ENCODE peak calls at places on chromosome 7, in seven cellular contexts. H is heart right ventricle; V is IMR-90; U is tibial artery; W is CD4-positive, CD25-positive, alpha-beta regulatory T cell; S is DND-41; I is left ventricle myocardium inferior. J is an unnamed sample.

GRCh38 chr7:2633538-2634264 is 1.9 kb downstream of the TTYH3 start:
- DNase-seq in S (peak; percentile 30), V (peak; percentile 89), W (no peak), I (peak; percentile 21), H (no peak), U (peak; percentile 91), J (peak; percentile 27)

GRCh38 chr7:108351715-108352114 is 104.5 kb downstream of the NRCAM start:
- DNase-seq in I (no peak), W (no peak), V (no peak), H (no peak), S (no peak), U (no peak), J (no peak)

GRCh38 chr7:12706900-12707536 is 19.6 kb downstream of the ARL4A start:
- DNase-seq in H (no peak), S (no peak), W (no peak), V (peak; percentile 84), U (no peak), I (no peak), J (no peak)

GRCh38 chr7:128923411-128923800 is 12.9 kb upstream of the KCP start:
- DNase-seq in U (peak; percentile 45), I (no peak), S (no peak), H (no peak), V (no peak), W (no peak), J (no peak)

GRCh38 chr7:153193144-153193595 is 433.6 kb downstream of the ACTR3B start:
- DNase-seq in V (no peak), I (no peak), U (no peak), H (peak; percentile 24), S (no peak), W (no peak), J (peak; percentile 36)

GRCh38 chr7:142885311-142886230 is at the start of gene TRPV6:
- DNase-seq in I (no peak), S (no peak), H (no peak), W (no peak), V (no peak), U (no peak), J (no peak)

GRCh38 chr7:80682744-80683143 is 44.3 kb downstream of the CD36 start:
- DNase-seq in U (no peak), S (no peak), V (no peak), I (no peak), W (no peak), H (no peak), J (no peak)

GRCh38 chr7:69295971-69296370 is 302.3 kb upstream of the AUTS2 start:
- DNase-seq in W (no peak), V (no peak), S (peak; percentile 7), U (no peak), H (no peak), I (no peak), J (no peak)

GRCh38 chr7:128352138-128352537 is 8.4 kb upstream of the RBM28 start:
- DNase-seq in V (peak; percentile 10), S (no peak), H (peak; percentile 55), I (peak; percentile 39), U (no peak), W (peak; percentile 12), J (no peak)

GRCh38 chr7:157149317-157149716 is 10.6 kb downstream of the UBE3C start:
- DNase-seq in U (no peak), S (no peak), I (no peak), H (no peak), V (no peak), W (no peak), J (no peak)

GRCh38 chr7:112337892-112338291 is 112.4 kb upstream of the IFRD1 start:
- DNase-seq in S (no peak), H (no peak), W (no peak), U (no peak), I (no peak), V (no peak), J (no peak)

GRCh38 chr7:98733036-98733435 is 116.0 kb downstream of the NPTX2 start:
- DNase-seq in H (no peak), I (no peak), S (peak; percentile 55), W (peak; percentile 2), U (no peak), V (peak; percentile 6), J (peak; percentile 80)

GRCh38 chr7:127665922-127666321 is 13.9 kb downstream of the SND1 start:
- DNase-seq in I (no peak), S (no peak), H (no peak), V (no peak), U (no peak), W (no peak), J (no peak)

GRCh38 chr7:82247814-82248433 is 195.7 kb downstream of the CACNA2D1 start:
- DNase-seq in W (no peak), I (no peak), S (no peak), V (peak; percentile 7), H (no peak), U (no peak), J (peak; percentile 11)

GRCh38 chr7:136333636-136334035 is 356.5 kb upstream of the MTPN start:
- DNase-seq in W (no peak), U (no peak), I (no peak), S (no peak), V (no peak), H (no peak), J (no peak)

GRCh38 chr7:87225696-87226095 is 6.2 kb upstream of the TMEM243 start:
- DNase-seq in V (peak; percentile 72), H (no peak), I (no peak), U (no peak), W (no peak), S (no peak), J (no peak)

GRCh38 chr7:26087321-26088091 is 64.5 kb upstream of the NFE2L3 start:
- DNase-seq in H (no peak), V (no peak), I (no peak), W (no peak), U (no peak), S (no peak), J (no peak)
- H3K4me1 ChIP-seq in H (no peaks in the 10 kb centered on the region), V (no peaks in the 10 kb centered on the region), I (no peaks in the 10 kb centered on the region), W (peaks cover 13% of the 10 kb centered on the region), U (no peaks in the 10 kb centered on the region), S (no peaks in the 10 kb centered on the region), J (peaks cover 12% of the 10 kb centered on the region)

GRCh38 chr7:100897111-100897608 is 1.5 kb upstream of the ACHE start:
- DNase-seq in H (peak; percentile 60), V (no peak), W (peak; percentile 64), S (no peak), U (no peak), I (peak; percentile 44), J (no peak)
- H3K4me3 ChIP-seq in H (peak overlapping the region; percentile 27), V (no peak overlapping the region), W (no peak overlapping the region), S (no peak overlapping the region), U (peak overlapping the region; percentile 26), I (peak overlapping the region; percentile 65), J (peak overlapping the region; percentile 50)

DNA sequence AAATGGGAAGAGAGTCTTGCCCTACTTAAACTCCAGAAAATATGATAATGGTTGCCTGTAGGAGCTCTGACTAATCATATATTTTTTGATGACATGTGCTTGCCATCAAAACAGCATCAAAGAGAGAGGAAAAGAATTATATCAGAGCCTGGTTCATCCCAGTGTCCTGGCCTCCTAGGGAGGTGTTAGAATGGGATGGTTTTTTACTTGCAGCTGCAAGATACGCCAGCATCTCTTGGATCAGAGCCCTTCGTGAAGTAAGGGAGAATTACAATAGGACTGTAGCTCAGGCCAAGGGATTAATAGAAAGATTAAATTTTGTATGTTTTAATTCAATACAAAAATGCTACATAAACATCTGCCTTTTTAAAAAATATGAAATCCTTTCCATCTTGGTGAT is 177.6 kb upstream of the HDAC9 start:
- DNase-seq in W (no peak), V (no peak), S (no peak), H (no peak), U (no peak), I (no peak), J (no peak)
- H3K9me3 ChIP-seq in W (no peaks in the 10 kb centered on the region), V (no peaks in the 10 kb centered on the region), S (no peaks in the 10 kb centered on the region), H (no peaks in the 10 kb centered on the region), U (no peaks in the 10 kb centered on the region), I (no peaks in the 10 kb centered on the region), J (no peaks in the 10 kb centered on the region)

GRCh38 chr7:27110163-27110976 is 7.9 kb upstream of the HOXA2 start:
- DNase-seq in W (no peak), V (peak; percentile 92), S (no peak), U (peak; percentile 81), H (no peak), I (no peak), J (no peak)
- H3K4me1 ChIP-seq in W (no peaks in the 10 kb centered on the region), V (peaks cover 32% of the 10 kb centered on the region), S (no peaks in the 10 kb centered on the region), U (peaks cover 5% of the 10 kb centered on the region), H (peaks cover 7% of the 10 kb centered on the region), I (peaks cover 27% of the 10 kb centered on the region), J (peaks cover 21% of the 10 kb centered on the region)

J was measured in HAP-1.